ENCODE peak calls at places on chromosome 11, in four cellular contexts. W is activated T-cell treated with anti-CD3 and anti-CD28 coated beads for 1 hour, P is iris pigment epithelial cell, A is NCI-H446 treated with DMSO at 0.1 percent for 48 hours. S is an unnamed sample.

GRCh38 chr11:65357856-65358356 is 3.4 kb downstream of the TIGD3 start:
- DNase-seq in W (no peak), P (no peak), A (no peak), S (no peak)

GRCh38 chr11:68367252-68367651 is 54.9 kb downstream of the LRP5 start:
- DNase-seq in W (no peak), P (no peak), A (no peak), S (no peak)

GRCh38 chr11:86064236-86064803 is 4.6 kb downstream of the PICALM start:
- DNase-seq in W (no peak), P (peak), A (no peak), S (no peak)

GRCh38 chr11:131749100-131749499 is 378.7 kb downstream of the NTM start:
- DNase-seq in W (no peak), P (peak), A (no peak), S (no peak)

GRCh38 chr11:70252844-70253243 is 17.6 kb upstream of the PPFIA1 start:
- DNase-seq in W (no peak), P (no peak), A (no peak), S (no peak)

GRCh38 chr11:65316311-65316978 is 1.8 kb downstream of the CDC42EP2 start:
- DNase-seq in W (no peak), P (peak), A (no peak), S (no peak)

GRCh38 chr11:125394306-125394705 is 101.8 kb downstream of the FEZ1 start:
- DNase-seq in W (no peak), P (no peak), A (no peak), S (peak)

GRCh38 chr11:46012185-46012584 is 89.7 kb downstream of the LARGE2 start:
- DNase-seq in W (no peak), P (no peak), A (no peak), S (no peak)

GRCh38 chr11:556175-556699 is 4.3 kb downstream of the LMNTD2 start:
- DNase-seq in W (no peak), P (no peak), A (no peak), S (no peak)

GRCh38 chr11:118434553-118435232 is 1.6 kb upstream of the KMT2A start:
- DNase-seq in W (peak), P (peak), A (peak), S (peak)

GRCh38 chr11:84384637-84385227 is 1098.6 kb upstream of the CCDC90B start:
- DNase-seq in W (no peak), P (peak), A (peak), S (no peak)

S was measured in DMS79.